ENCODE peak calls at places on chromosomes 13 and 19, in seven cellular contexts. L is T1000; R is NAMALWA; O is LoVo; V is effector memory CD8-positive, alpha-beta T cell; I is A549; U is AG20443. B is an unnamed sample.
A peak's percentile ranks its signal among the peaks of the same experiment; 100 is the strongest.

GRCh38 chr13:29484236-29484635 is 111.3 kb downstream of the SLC7A1 start:
- DNase-seq in I (no peak), R (peak; percentile 51), L (no peak), O (no peak), U (no peak), V (no peak), B (no peak)

GRCh38 chr19:2207991-2208860 is 27.9 kb downstream of the PLEKHJ1 start:
- DNase-seq in I (no peak), O (no peak), L (peak; percentile 76), R (peak; percentile 50), V (no peak), U (peak; percentile 98), B (no peak)

GRCh38 chr13:33134213-33134612 is 118.0 kb downstream of the KL start:
- DNase-seq in O (no peak), V (no peak), U (no peak), I (no peak), R (no peak), L (no peak), B (no peak)

GRCh38 chr19:40605201-40605971 is 4.2 kb downstream of the LTBP4 start:
- DNase-seq in V (peak; percentile 84), L (no peak), O (peak; percentile 83), R (peak; percentile 94), I (peak; percentile 99), U (peak; percentile 60), B (peak; percentile 88)

GRCh38 chr13:43230989-43231388 is 207.6 kb downstream of the DNAJC15 start:
- DNase-seq in V (no peak), L (no peak), U (no peak), R (no peak), O (no peak), I (no peak), B (no peak)

GRCh38 chr13:50892162-50892944 is 17.2 kb upstream of the RNASEH2B start:
- DNase-seq in O (no peak), V (no peak), I (no peak), R (peak; percentile 85), L (no peak), U (no peak), B (no peak)

GRCh38 chr19:49301165-49301865 is 23.7 kb downstream of the SLC6A16 start:
- DNase-seq in I (peak; percentile 91), U (peak; percentile 79), R (peak; percentile 85), V (peak; percentile 75), O (peak; percentile 74), L (no peak), B (peak; percentile 6)

GRCh38 chr13:26678796-26679195 is 81.8 kb downstream of the GPR12 start:
- DNase-seq in U (no peak), L (no peak), I (no peak), V (no peak), O (no peak), R (no peak), B (no peak)

GRCh38 chr19:10662384-10663251 is 8.5 kb downstream of the ILF3 start:
- DNase-seq in I (no peak), R (peak; percentile 70), U (no peak), L (no peak), V (no peak), O (no peak), B (no peak)

GRCh38 chr13:50518131-50518530 is 325.4 kb downstream of the DLEU7 start:
- DNase-seq in R (no peak), L (no peak), I (no peak), U (no peak), O (no peak), V (no peak), B (no peak)

GRCh38 chr13:66659291-66660012 is 570.7 kb downstream of the PCDH9 start:
- DNase-seq in V (no peak), R (no peak), O (no peak), U (no peak), L (no peak), I (no peak), B (no peak)

GRCh38 chr13:48094781-48095502 is at the start of gene MED4:
- DNase-seq in U (peak; percentile 99), L (peak; percentile 82), R (peak; percentile 98), V (peak; percentile 99), O (peak; percentile 93), I (peak; percentile 84), B (peak; percentile 54)

GRCh38 chr13:31236211-31236786 is 36.5 kb downstream of the B3GLCT start:
- DNase-seq in R (peak; percentile 68), U (peak; percentile 60), V (no peak), I (no peak), L (no peak), O (peak; percentile 35), B (no peak)

B was measured in epithelial cell of prostate.